ENCODE peak calls at places on chromosomes 2 and 18, in nine cellular contexts. H is cardiac muscle cell; A is breast epithelium; T is uterus; N is heart left ventricle; K is aorta; Y is right cardiac atrium; L is CD8-positive, alpha-beta memory T cell; D is GM23248. R is an unnamed sample.

GRCh38 chr2:239106314-239106908 is 258.5 kb downstream of the TWIST2 start:
- DNase-seq in A (no peak), D (peak; percentile 88), H (peak; percentile 61), K (peak; percentile 69), Y (peak; percentile 52), T (no peak), L (no peak), N (no peak), R (peak; percentile 84)

GRCh38 chr18:3494245-3494526 is 44.2 kb downstream of the TGIF1 start:
- DNase-seq in Y (no peak), N (no peak), T (no peak), K (no peak), A (no peak), L (no peak), H (no peak), D (no peak), R (no peak)

GRCh38 chr2:225117061-225117716 is 74.9 kb upstream of the DOCK10 start:
- DNase-seq in N (no peak), D (peak; percentile 71), L (no peak), K (no peak), A (no peak), H (no peak), Y (no peak), T (no peak), R (no peak)

GRCh38 chr18:61545281-61546245 is 212.3 kb downstream of the CDH20 start:
- DNase-seq in A (no peak), N (no peak), K (no peak), Y (no peak), H (no peak), L (no peak), T (no peak), D (no peak), R (no peak)

GRCh38 chr2:7358865-7359264 is 441.7 kb downstream of the RNF144A start:
- DNase-seq in D (no peak), H (peak; percentile 32), N (no peak), T (no peak), A (no peak), Y (no peak), L (no peak), K (no peak), R (no peak)

GRCh38 chr2:158575051-158575635 is 118.4 kb downstream of the PKP4 start:
- DNase-seq in H (no peak), L (no peak), T (no peak), N (no peak), Y (no peak), A (no peak), D (no peak), K (no peak), R (no peak)

GRCh38 chr2:120863661-120864320 is 128.1 kb downstream of the GLI2 start:
- DNase-seq in D (peak; percentile 94), T (peak; percentile 60), N (peak; percentile 51), Y (peak; percentile 73), H (no peak), A (no peak), L (no peak), K (peak; percentile 73), R (peak; percentile 54)

GRCh38 chr18:33924576-33924975 is 300.1 kb downstream of the NOL4 start:
- DNase-seq in N (no peak), K (no peak), H (no peak), D (no peak), Y (no peak), T (no peak), A (no peak), L (no peak), R (no peak)

GRCh38 chr18:34159691-34160185 is 65.0 kb downstream of the NOL4 start:
- DNase-seq in K (no peak), Y (no peak), H (no peak), A (no peak), L (no peak), T (no peak), N (no peak), D (no peak), R (peak; percentile 14)

GRCh38 chr18:78716581-78716980 is 263.0 kb upstream of the SALL3 start:
- DNase-seq in K (no peak), L (no peak), A (peak; percentile 43), D (no peak), N (no peak), Y (no peak), H (no peak), T (no peak), R (no peak)

GRCh38 chr18:78719821-78720220 is 259.8 kb upstream of the SALL3 start:
- DNase-seq in L (no peak), H (no peak), N (no peak), A (peak; percentile 20), K (no peak), T (no peak), Y (no peak), D (no peak), R (no peak)

GRCh38 chr18:78716022-78716421 is 263.6 kb upstream of the SALL3 start:
- DNase-seq in L (no peak), K (no peak), A (peak; percentile 6), N (no peak), T (no peak), H (no peak), D (no peak), Y (no peak), R (no peak)

GRCh38 chr18:78717766-78718150 is 261.9 kb upstream of the SALL3 start:
- DNase-seq in L (no peak), D (no peak), T (no peak), N (no peak), K (no peak), H (no peak), Y (no peak), A (peak; percentile 43), R (no peak)

DNA sequence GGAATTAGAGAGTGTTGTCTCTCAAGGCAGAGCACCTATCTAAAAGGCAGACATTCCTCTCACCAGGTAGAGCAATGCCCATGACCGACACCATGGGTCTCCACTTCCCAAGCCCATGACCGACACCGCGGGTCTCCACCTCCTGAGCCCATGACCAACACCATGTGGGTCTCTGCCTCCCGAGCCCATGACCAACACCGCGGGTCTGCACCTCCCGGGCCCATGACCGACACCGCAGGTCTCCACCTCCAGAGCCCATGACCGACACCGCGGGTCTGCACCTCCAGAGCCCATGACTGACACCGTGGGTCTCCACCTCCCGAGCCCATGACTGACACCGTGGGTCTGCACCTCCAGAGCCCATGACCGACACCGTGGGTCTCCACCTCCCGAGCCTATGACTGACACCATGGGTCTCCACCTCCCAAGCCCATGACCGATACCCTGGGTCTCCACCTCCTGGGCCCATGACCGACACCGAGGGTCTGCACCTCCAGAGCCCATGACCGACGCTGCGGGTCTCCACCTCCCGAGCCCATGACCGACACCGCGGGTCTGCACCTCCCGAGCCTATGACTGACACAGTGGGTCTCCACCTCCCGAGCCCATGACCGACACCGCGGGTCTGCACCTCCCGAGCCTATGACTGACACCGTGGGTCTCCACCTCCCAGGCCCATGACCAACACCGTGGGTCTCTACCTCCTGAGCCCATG is 262.4 kb upstream of the SALL3 start:
- DNase-seq in D (no peak), N (no peak), K (no peak), Y (no peak), L (no peak), H (no peak), A (peak; percentile 31), T (no peak), R (no peak)
- H3K9me3 ChIP-seq in D (no peaks in the 10 kb centered on the region), N (no peaks in the 10 kb centered on the region), K (peaks cover 3% of the 10 kb centered on the region), Y (no peaks in the 10 kb centered on the region), L (no peaks in the 10 kb centered on the region), H (no peaks in the 10 kb centered on the region), A (no peaks in the 10 kb centered on the region), T (no peaks in the 10 kb centered on the region), R (no peaks in the 10 kb centered on the region)

DNA sequence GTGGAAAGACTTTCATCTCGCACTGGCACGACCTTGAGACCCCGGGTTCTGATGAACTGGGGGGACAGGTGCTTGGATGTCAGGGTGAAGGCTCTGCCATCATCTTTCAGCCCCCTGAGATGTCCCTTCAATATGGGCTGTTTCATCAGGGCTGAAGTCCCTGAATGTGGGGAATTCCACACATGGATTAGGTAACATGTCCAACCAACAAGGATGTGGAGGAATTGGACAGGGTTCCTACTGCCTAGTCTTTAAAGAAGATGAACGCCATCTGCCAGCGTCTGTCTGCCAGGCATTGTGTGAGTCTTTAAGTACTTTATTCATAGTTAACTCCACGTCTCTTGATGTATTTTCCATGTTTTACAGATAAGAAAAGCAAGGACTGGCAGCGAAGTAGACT is 5.9 kb upstream of the GRHL1 start:
- DNase-seq in A (no peak), K (no peak), N (no peak), D (no peak), Y (no peak), H (no peak), L (no peak), T (no peak), R (no peak)
- H3K27ac ChIP-seq in A (peak overlapping the region; percentile 9), K (no peak overlapping the region), N (no peak overlapping the region), D (no peak overlapping the region), Y (no peak overlapping the region), H (no peak overlapping the region), L (no peak overlapping the region), T (no peak overlapping the region), R (no peak overlapping the region)

DNA sequence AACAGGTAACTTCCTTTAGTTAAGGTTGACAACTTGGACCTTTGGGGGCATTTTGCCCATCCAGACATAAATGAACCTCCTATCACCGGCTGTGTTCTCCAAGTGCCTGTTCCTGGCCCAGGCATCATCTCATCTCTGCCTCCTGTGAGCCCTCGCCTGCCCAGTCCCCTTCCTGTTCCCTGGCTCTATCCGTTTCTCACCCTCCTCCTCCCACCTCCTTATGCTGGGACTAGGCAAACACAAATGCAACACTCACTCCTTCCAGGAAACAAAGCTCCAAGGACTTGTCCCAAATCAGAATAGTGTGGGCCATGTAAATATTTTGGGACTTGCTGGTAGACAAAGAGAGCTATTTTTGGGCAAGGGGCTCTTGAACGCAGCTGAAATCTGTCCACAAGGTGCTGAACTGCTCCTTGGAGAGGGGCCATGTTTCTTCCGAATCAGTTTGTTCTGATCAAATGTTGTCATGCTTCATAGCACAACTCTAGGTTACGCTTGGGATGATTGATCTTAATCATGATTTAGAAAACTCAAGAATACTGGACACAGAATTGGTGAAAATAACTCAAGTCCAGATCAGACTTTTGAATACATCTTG is 25.3 kb downstream of the MBP start:
- DNase-seq in L (no peak), T (peak; percentile 18), D (no peak), A (no peak), K (no peak), H (no peak), Y (no peak), N (no peak), R (no peak)
- H3K4me1 ChIP-seq in L (peaks cover 72% of the 10 kb centered on the region), T (peaks cover 11% of the 10 kb centered on the region), D (peaks cover 42% of the 10 kb centered on the region), A (peaks cover 2% of the 10 kb centered on the region), K (no peaks in the 10 kb centered on the region), H (peaks cover 20% of the 10 kb centered on the region), Y (peaks cover 8% of the 10 kb centered on the region), N (peaks cover 39% of the 10 kb centered on the region), R (peaks cover 29% of the 10 kb centered on the region)

GRCh38 chr18:71450258-71450657 is 1093.9 kb downstream of the CBLN2 start:
- DNase-seq in N (no peak), L (no peak), T (no peak), K (no peak), D (no peak), Y (no peak), A (no peak), H (no peak), R (no peak)
- H3K9me3 ChIP-seq in N (no peaks in the 10 kb centered on the region), L (no peaks in the 10 kb centered on the region), T (no peaks in the 10 kb centered on the region), K (no peaks in the 10 kb centered on the region), D (no peaks in the 10 kb centered on the region), Y (no peaks in the 10 kb centered on the region), A (no peaks in the 10 kb centered on the region), H (no peaks in the 10 kb centered on the region), R (no peaks in the 10 kb centered on the region)

GRCh38 chr2:113158884-113159553 is 14.8 kb upstream of the PSD4 start:
- DNase-seq in N (no peak), L (no peak), A (no peak), T (no peak), H (no peak), D (peak; percentile 45), Y (no peak), K (no peak), R (peak; percentile 11)
- H3K27ac ChIP-seq in N (no peak overlapping the region), L (no peak overlapping the region), A (peak overlapping the region; percentile 93), T (no peak overlapping the region), H (no peak overlapping the region), D (peak overlapping the region; percentile 32), Y (no peak overlapping the region), K (no peak overlapping the region), R (no peak overlapping the region)